ENCODE peak calls at places on chromosome 22, in five cellular contexts. N is psoas muscle, H is cardiac muscle cell, A is fibroblast of lung, J is H9. Y is an unnamed sample. For H3K4me1, the result is how much of the 10 kb centered on the place peaks cover.

GRCh38 chr22:39351689-39352214 is 2.0 kb downstream of the SYNGR1 start:
- DNase-seq in N (no peak), H (no peak), A (peak), J (peak), Y (no peak)

GRCh38 chr22:27952091-27952490 is 33.0 kb upstream of the PITPNB start:
- DNase-seq in N (no peak), H (peak), A (peak), J (no peak), Y (no peak)

GRCh38 chr22:22836635-22837034 is 51.0 kb upstream of the IGLL5 start:
- DNase-seq in N (no peak), H (peak), A (no peak), J (no peak), Y (no peak)

GRCh38 chr22:22318723-22319465 is 74.3 kb downstream of the VPREB1 start:
- DNase-seq in N (no peak), H (no peak), A (no peak), J (no peak), Y (no peak)

GRCh38 chr22:35258144-35258988 is 1.1 kb downstream of the HMGXB4 start:
- DNase-seq in N (no peak), H (peak), A (peak), J (peak), Y (no peak)

GRCh38 chr22:35552186-35552842 is 11.7 kb downstream of the RASD2 start:
- DNase-seq in N (no peak), H (peak), A (no peak), J (peak), Y (no peak)

GRCh38 chr22:38026130-38027111 is 30.8 kb upstream of the PICK1 start:
- DNase-seq in N (no peak), H (no peak), A (no peak), J (no peak), Y (no peak)

GRCh38 chr22:36369922-36370781 is 17.6 kb downstream of the MYH9 start:
- DNase-seq in N (peak), H (peak), A (peak), J (no peak), Y (no peak)

GRCh38 chr22:38436629-38437395 is 18.2 kb downstream of the KCNJ4 start:
- DNase-seq in N (no peak), H (no peak), A (no peak), J (no peak), Y (no peak)

GRCh38 chr22:44624689-44625420 is 77.1 kb upstream of the PRR5 start:
- DNase-seq in N (no peak), H (no peak), A (no peak), J (no peak), Y (no peak)

GRCh38 chr22:38204784-38205183 is 3.0 kb downstream of the MAFF start:
- DNase-seq in N (no peak), H (no peak), A (peak), J (no peak), Y (no peak)

GRCh38 chr22:32218470-32218869 is 13.6 kb upstream of the RFPL2 start:
- DNase-seq in N (no peak), H (no peak), A (no peak), J (no peak), Y (no peak)

GRCh38 chr22:22171357-22172218 is 73.0 kb upstream of the VPREB1 start:
- DNase-seq in N (no peak), H (peak), A (no peak), J (peak), Y (peak)

GRCh38 chr22:35634015-35634414 is 14.2 kb upstream of the APOL6 start:
- DNase-seq in N (no peak), H (no peak), A (no peak), J (no peak), Y (no peak)

GRCh38 chr22:22748756-22749155 is 104.3 kb downstream of the GGTLC2 start:
- DNase-seq in N (no peak), H (no peak), A (no peak), J (no peak), Y (no peak)

GRCh38 chr22:27377501-27377900 is 424.1 kb downstream of the MN1 start:
- DNase-seq in N (no peak), H (no peak), A (no peak), J (no peak), Y (no peak)

GRCh38 chr22:37019309-37020191 is at the start of the genes MPST and TST:
- DNase-seq in N (peak), H (peak), A (peak), J (peak), Y (peak)

GRCh38 chr22:27561301-27561820 is 240.2 kb downstream of the MN1 start:
- DNase-seq in N (no peak), H (peak), A (no peak), J (no peak), Y (no peak)

GRCh38 chr22:36971726-36972125 is 47.5 kb downstream of the TST start:
- DNase-seq in N (no peak), H (no peak), A (no peak), J (no peak), Y (no peak)

GRCh38 chr22:48688366-48688765 is 1139.3 kb downstream of the BRD1 start:
- DNase-seq in N (no peak), H (no peak), A (no peak), J (no peak), Y (no peak)

GRCh38 chr22:48146426-48146825 is 1384.0 kb downstream of the TBC1D22A start:
- DNase-seq in N (no peak), H (no peak), A (no peak), J (no peak), Y (no peak)

GRCh38 chr22:22074634-22075381 is 92.2 kb upstream of the TOP3B start:
- DNase-seq in N (no peak), H (no peak), A (no peak), J (no peak), Y (no peak)

GRCh38 chr22:32325416-32325801 is 32.3 kb upstream of the RFPL3 start:
- DNase-seq in N (no peak), H (peak), A (no peak), J (no peak), Y (no peak)

GRCh38 chr22:37196539-37197450 is 8.7 kb upstream of the C1QTNF6 start:
- DNase-seq in N (peak), H (peak), A (peak), J (no peak), Y (peak)

GRCh38 chr22:29171721-29172120 is 34.0 kb upstream of the EMID1 start:
- DNase-seq in N (no peak), H (no peak), A (no peak), J (no peak), Y (no peak)

GRCh38 chr22:47783433-47784366 is 1021.2 kb downstream of the TBC1D22A start:
- DNase-seq in N (no peak), H (no peak), A (no peak), J (peak), Y (no peak)

GRCh38 chr22:27850000-27850465 is 48.5 kb upstream of the MN1 start:
- DNase-seq in N (no peak), H (peak), A (peak), J (no peak), Y (no peak)

GRCh38 chr22:17368144-17368726 is 1.0 kb upstream of the CECR2 start:
- DNase-seq in N (no peak), H (no peak), A (no peak), J (no peak), Y (no peak)

GRCh38 chr22:39144101-39144815 is 8.2 kb downstream of the CBX7 start:
- DNase-seq in N (no peak), H (peak), A (peak), J (peak), Y (no peak)

GRCh38 chr22:31647516-31647915 is 14.5 kb downstream of the PISD start:
- DNase-seq in N (no peak), H (peak), A (peak), J (no peak), Y (no peak)

GRCh38 chr22:40679964-40680818 is 907 bp downstream of the MCHR1 start:
- DNase-seq in N (no peak), H (peak), A (no peak), J (no peak), Y (no peak)

GRCh38 chr22:47575291-47575690 is 812.8 kb downstream of the TBC1D22A start:
- DNase-seq in N (no peak), H (no peak), A (no peak), J (no peak), Y (no peak)

GRCh38 chr22:37187552-37187890 is 526 bp downstream of the C1QTNF6 start:
- DNase-seq in N (peak), H (peak), A (peak), J (no peak), Y (no peak)

GRCh38 chr22:34950480-34950879 is 115.5 kb upstream of the ISX start:
- DNase-seq in N (no peak), H (no peak), A (peak), J (peak), Y (no peak)

GRCh38 chr22:44406581-44407403 is 91.2 kb downstream of the RTL6 start:
- DNase-seq in N (no peak), H (no peak), A (peak), J (peak), Y (peak)

GRCh38 chr22:44454113-44454769 is 43.8 kb downstream of the RTL6 start:
- DNase-seq in N (no peak), H (no peak), A (no peak), J (no peak), Y (no peak)

GRCh38 chr22:29014301-29014700 is 47.3 kb downstream of the C22orf31 start:
- DNase-seq in N (no peak), H (no peak), A (no peak), J (no peak), Y (no peak)

GRCh38 chr22:37681556-37682049 is 4.5 kb upstream of the NOL12 start:
- DNase-seq in N (peak), H (peak), A (peak), J (peak), Y (peak)

GRCh38 chr22:17912942-17913704 is 111.2 kb downstream of the MICAL3 start:
- DNase-seq in N (peak), H (no peak), A (no peak), J (no peak), Y (no peak)

DNA sequence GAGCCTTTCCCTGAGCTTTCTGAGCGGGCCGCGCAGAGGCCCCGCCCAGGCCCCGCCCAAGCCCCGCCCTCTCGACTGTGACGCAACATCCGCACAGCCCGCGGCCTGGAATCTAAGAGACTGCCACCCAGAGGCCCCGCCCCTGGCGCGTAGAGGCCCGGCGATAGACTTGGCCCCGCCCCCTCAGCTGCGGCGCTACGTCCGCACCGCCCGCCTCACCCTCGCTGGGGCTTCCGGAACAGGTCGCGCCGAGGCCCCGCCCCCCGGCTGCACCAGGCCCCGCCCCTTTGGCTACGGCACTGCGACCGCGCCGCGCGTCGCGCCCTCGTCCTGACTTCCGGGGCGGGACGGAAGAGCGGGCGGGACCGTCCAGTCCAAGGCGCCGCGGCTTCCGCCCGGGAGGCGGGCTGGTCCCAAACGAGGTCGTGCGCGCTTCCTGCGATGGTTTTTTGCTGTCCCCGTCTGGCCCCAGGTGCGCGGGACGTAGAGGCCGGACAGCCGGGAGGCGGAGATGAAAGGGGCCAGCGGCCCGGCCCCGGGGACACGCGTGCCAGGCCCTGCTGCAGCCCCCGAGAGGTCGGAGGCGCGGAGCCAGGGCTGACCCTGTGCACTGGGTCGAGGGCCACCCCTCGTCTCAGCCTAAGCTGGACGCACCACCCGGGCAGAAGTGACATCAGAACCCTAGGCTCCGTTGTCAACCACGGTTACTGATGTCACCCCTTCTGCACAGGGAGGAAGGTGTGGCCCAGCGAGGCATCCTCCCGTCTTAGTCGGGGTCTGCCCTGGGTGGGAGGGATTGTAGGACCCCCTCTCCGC is 59.0 kb upstream of the WNT7B start:
- DNase-seq in N (peak), H (peak), A (peak), J (peak), Y (peak)
- H3K4me1 ChIP-seq in N (half or more), H (under half), A (under half), J (under half), Y (under half)

GRCh38 chr22:30421695-30422480 is 3.7 kb upstream of the MTFP1 start:
- DNase-seq in N (no peak), H (peak), A (no peak), J (no peak), Y (no peak)
- H3K4me1 ChIP-seq in N (under half), H (under half), A (under half), J (under half), Y (half or more)

GRCh38 chr22:49763696-49764095 is 64.0 kb downstream of the BRD1 start:
- DNase-seq in N (peak), H (no peak), A (no peak), J (no peak), Y (no peak)
- H3K4me1 ChIP-seq in N (under half), H (under half), A (under half), J (under half), Y (under half)

GRCh38 chr22:24096401-24097115 is 84.7 kb upstream of the SUSD2 start:
- DNase-seq in N (no peak), H (no peak), A (no peak), J (no peak), Y (no peak)

GRCh38 chr22:24093855-24094254 is 82.8 kb downstream of the CABIN1 start:
- DNase-seq in N (no peak), H (no peak), A (no peak), J (no peak), Y (no peak)

GRCh38 chr22:24094966-24095365 is 83.9 kb downstream of the CABIN1 start:
- DNase-seq in N (no peak), H (no peak), A (no peak), J (no peak), Y (no peak)

GRCh38 chr22:24097961-24098391 is 83.3 kb upstream of the SUSD2 start:
- DNase-seq in N (no peak), H (no peak), A (no peak), J (no peak), Y (no peak)

DNA sequence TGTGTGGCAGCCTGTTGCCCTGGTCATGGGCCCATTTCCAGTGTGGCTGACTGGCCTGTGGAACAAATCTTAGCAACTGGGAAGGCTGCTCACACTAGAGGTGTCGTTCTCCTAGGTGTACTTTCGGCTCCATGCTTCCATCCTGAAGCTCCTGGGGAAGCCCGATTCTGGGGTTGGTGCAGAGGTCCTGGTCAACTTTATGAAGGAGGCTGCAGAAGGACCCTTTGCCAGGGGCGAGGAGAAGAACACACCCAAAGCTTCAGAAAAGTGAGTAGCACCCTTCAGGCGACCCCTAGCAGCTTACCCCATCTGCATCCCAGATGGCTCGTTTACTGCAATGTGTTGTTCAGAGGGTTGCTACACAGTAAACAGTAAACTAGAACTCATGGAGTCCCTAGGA is 84.7 kb downstream of the CABIN1 start:
- DNase-seq in N (no peak), H (no peak), A (no peak), J (no peak), Y (no peak)
- H3K4me1 ChIP-seq in N (under half), H (under half), A (under half), J (under half), Y (under half)

DNA sequence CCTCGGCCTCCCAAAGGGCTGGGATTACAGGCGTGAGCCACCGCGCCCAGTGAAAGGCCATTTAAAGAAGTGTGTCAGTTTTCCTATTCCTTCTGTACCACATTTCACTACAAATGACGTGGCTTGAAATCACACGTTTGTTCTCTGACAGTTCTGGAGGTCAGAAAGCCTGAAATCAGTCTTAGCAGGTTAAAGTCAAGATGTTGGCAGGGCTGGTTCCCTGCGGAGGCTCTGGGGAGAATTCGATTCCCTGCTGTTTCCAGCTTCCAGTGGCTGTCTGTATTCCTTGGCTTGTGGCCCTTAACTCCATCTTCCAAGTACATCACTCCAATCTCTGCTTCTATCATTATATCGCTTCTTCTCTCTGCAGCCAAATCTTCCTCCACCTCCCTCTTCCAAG is 383.2 kb downstream of the LARGE1 start:
- DNase-seq in N (no peak), H (no peak), A (no peak), J (no peak), Y (no peak)
- H3K4me1 ChIP-seq in N (under half), H (under half), A (under half), J (under half), Y (under half)

DNA sequence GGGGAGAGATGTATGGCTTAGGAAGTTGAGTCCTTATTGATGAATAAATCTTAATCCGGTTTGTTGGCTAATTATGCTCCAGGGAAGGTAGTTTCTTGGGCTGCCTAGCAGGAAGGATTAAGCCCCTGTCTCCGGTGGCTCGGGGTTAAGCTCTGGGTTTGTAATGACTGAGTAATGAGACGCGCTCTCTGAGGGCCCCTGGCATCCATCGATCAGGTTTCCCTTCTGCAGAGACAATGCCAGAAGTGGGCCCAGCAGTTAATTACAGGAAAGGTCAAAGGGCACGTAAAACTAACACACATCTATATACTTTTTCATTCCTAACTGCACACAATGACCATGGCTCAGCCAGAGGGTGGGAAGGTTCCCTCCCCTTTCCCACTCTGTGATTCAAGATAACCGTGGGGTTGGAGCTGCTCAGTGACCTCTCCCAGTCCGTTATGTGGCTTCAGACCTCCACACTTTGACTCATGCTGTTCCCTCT is 16.8 kb downstream of the SCUBE1 start:
- DNase-seq in N (no peak), H (no peak), A (no peak), J (no peak), Y (no peak)
- H3K4me1 ChIP-seq in N (under half), H (under half), A (under half), J (under half), Y (under half)

DNA sequence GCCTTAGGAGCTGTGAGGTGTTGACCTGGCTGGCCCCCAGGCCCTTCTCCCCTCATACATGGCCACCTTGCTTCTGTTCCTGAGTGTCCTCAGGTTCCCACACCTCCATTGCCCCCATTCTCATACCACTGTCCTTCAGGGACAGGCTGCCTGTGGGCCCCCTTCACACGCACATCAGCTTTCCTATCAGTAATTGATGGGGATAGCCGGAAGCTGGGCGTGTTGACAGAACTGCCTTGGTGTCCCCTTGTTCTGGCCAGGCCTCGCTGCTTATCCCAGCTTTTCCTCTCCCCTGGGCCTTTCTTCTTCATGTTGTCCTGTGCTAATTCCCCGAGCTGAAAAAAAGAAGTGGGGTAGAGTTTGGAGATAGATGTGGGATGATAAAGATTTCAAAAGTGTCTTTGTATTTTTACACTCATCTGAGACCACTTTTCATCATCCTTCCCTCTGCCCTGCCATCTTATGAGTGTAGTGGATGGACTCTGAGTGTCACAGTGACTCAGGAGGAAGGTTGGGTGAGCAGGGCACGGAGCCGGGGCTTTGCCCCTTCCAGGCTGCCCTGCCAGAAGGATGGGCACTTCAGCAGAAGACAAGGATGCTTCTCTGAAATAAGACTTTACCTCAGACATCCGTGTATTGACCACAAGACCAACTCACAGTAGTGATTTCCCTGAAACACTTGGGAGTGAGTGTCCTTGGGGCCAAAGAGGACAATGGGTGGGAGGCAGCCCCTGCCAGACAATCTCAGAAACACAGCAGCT is 42.8 kb downstream of the MED15 start:
- DNase-seq in N (no peak), H (no peak), A (no peak), J (no peak), Y (no peak)
- H3K4me1 ChIP-seq in N (half or more), H (under half), A (under half), J (under half), Y (under half)